ENCODE peak calls at places on chromosomes 2 and 18, in four cellular contexts. One of them, this sample, is unnamed. For H3K36me3 and H3K4me1, the result is how much of the 10 kb centered on the place peaks cover.

GRCh38 chr18:45171575-45172225 is 443.6 kb upstream of the SLC14A2 start:
- DNase-seq in spleen: no peak
- DNase-seq in uterus: peak
- DNase-seq in transverse colon: no peak
- DNase-seq in this sample: no peak

GRCh38 chr2:38013158-38013752 is 62.7 kb downstream of the CYP1B1 start:
- DNase-seq in spleen: no peak
- DNase-seq in uterus: no peak
- DNase-seq in transverse colon: no peak
- DNase-seq in this sample: no peak

GRCh38 chr2:112031473-112031872 is 23.6 kb upstream of the TMEM87B start:
- DNase-seq in spleen: no peak
- DNase-seq in uterus: peak
- DNase-seq in transverse colon: no peak
- DNase-seq in this sample: no peak

GRCh38 chr2:9982248-9982647 is 30.8 kb downstream of the GRHL1 start:
- DNase-seq in spleen: no peak
- DNase-seq in uterus: no peak
- DNase-seq in transverse colon: no peak
- DNase-seq in this sample: no peak

GRCh38 chr18:59604877-59605276 is 92.3 kb downstream of the CCBE1 start:
- DNase-seq in spleen: no peak
- DNase-seq in uterus: no peak
- DNase-seq in transverse colon: no peak
- DNase-seq in this sample: no peak

GRCh38 chr2:16508061-16508851 is 157.4 kb downstream of the CYRIA start:
- DNase-seq in spleen: no peak
- DNase-seq in uterus: no peak
- DNase-seq in transverse colon: peak
- DNase-seq in this sample: peak

GRCh38 chr2:42128731-42129486 is 40.2 kb upstream of the EML4 start:
- DNase-seq in spleen: no peak
- DNase-seq in uterus: no peak
- DNase-seq in transverse colon: no peak
- DNase-seq in this sample: no peak

GRCh38 chr2:230809677-230810251 is 55.0 kb upstream of the ITM2C start:
- DNase-seq in spleen: no peak
- DNase-seq in uterus: no peak
- DNase-seq in transverse colon: no peak
- DNase-seq in this sample: no peak

GRCh38 chr2:38632018-38632417 is 29.3 kb upstream of the HNRNPLL start:
- DNase-seq in spleen: no peak
- DNase-seq in uterus: no peak
- DNase-seq in transverse colon: no peak
- DNase-seq in this sample: no peak

GRCh38 chr2:204031056-204031455 is 94.5 kb downstream of the ICOS start:
- DNase-seq in spleen: no peak
- DNase-seq in uterus: no peak
- DNase-seq in transverse colon: no peak
- DNase-seq in this sample: no peak

GRCh38 chr2:212158081-212158480 is 380.5 kb downstream of the ERBB4 start:
- DNase-seq in spleen: no peak
- DNase-seq in uterus: no peak
- DNase-seq in transverse colon: no peak
- DNase-seq in this sample: no peak

GRCh38 chr2:74092236-74092635 is 55.5 kb downstream of the BOLA3 start:
- DNase-seq in spleen: no peak
- DNase-seq in uterus: no peak
- DNase-seq in transverse colon: no peak
- DNase-seq in this sample: no peak

GRCh38 chr2:234425923-234426603 is 70.8 kb downstream of the ARL4C start:
- DNase-seq in spleen: peak
- DNase-seq in uterus: no peak
- DNase-seq in transverse colon: peak
- DNase-seq in this sample: no peak

GRCh38 chr2:98188351-98189046 is 101.5 kb downstream of the VWA3B start:
- DNase-seq in spleen: no peak
- DNase-seq in uterus: no peak
- DNase-seq in transverse colon: no peak
- DNase-seq in this sample: no peak

GRCh38 chr2:163682695-163683094 is 53.1 kb downstream of the FIGN start:
- DNase-seq in spleen: no peak
- DNase-seq in uterus: no peak
- DNase-seq in transverse colon: no peak
- DNase-seq in this sample: no peak

GRCh38 chr2:11663427-11663826 is 6.6 kb downstream of the NTSR2 start:
- DNase-seq in spleen: no peak
- DNase-seq in uterus: no peak
- DNase-seq in transverse colon: no peak
- DNase-seq in this sample: no peak

GRCh38 chr18:76803814-76804213 is 18.5 kb upstream of the ZNF236 start:
- DNase-seq in spleen: no peak
- DNase-seq in uterus: peak
- DNase-seq in transverse colon: peak
- DNase-seq in this sample: no peak

GRCh38 chr2:111654829-111655228 is 229.2 kb downstream of the ANAPC1 start:
- DNase-seq in spleen: no peak
- DNase-seq in uterus: no peak
- DNase-seq in transverse colon: no peak
- DNase-seq in this sample: no peak

GRCh38 chr2:122519366-122519765 is 763.9 kb downstream of the TSN start:
- DNase-seq in spleen: no peak
- DNase-seq in uterus: no peak
- DNase-seq in transverse colon: no peak
- DNase-seq in this sample: no peak

GRCh38 chr2:151671198-151671597 is 63.1 kb downstream of the NEB start:
- DNase-seq in spleen: no peak
- DNase-seq in uterus: no peak
- DNase-seq in transverse colon: no peak
- DNase-seq in this sample: no peak

GRCh38 chr2:12613137-12613912 is 103.4 kb upstream of the TRIB2 start:
- DNase-seq in spleen: no peak
- DNase-seq in uterus: no peak
- DNase-seq in transverse colon: no peak
- DNase-seq in this sample: no peak

GRCh38 chr2:160087854-160088745 is 25.7 kb upstream of the PLA2R1 start:
- DNase-seq in spleen: no peak
- DNase-seq in uterus: no peak
- DNase-seq in transverse colon: no peak
- DNase-seq in this sample: no peak

GRCh38 chr2:85394976-85395375 is 15.2 kb downstream of the CAPG start:
- DNase-seq in spleen: peak
- DNase-seq in uterus: no peak
- DNase-seq in transverse colon: no peak
- DNase-seq in this sample: no peak

GRCh38 chr2:7697052-7697451 is 779.8 kb downstream of the RNF144A start:
- DNase-seq in spleen: no peak
- DNase-seq in uterus: no peak
- DNase-seq in transverse colon: no peak
- DNase-seq in this sample: no peak

GRCh38 chr2:62663443-62663842 is 42.1 kb upstream of the EHBP1 start:
- DNase-seq in spleen: no peak
- DNase-seq in uterus: no peak
- DNase-seq in transverse colon: no peak
- DNase-seq in this sample: no peak

GRCh38 chr2:26678026-26678425 is 14.5 kb upstream of the KCNK3 start:
- DNase-seq in spleen: no peak
- DNase-seq in uterus: no peak
- DNase-seq in transverse colon: no peak
- DNase-seq in this sample: no peak

GRCh38 chr18:63098014-63098981 is 221.3 kb downstream of the BCL2 start:
- DNase-seq in spleen: no peak
- DNase-seq in uterus: no peak
- DNase-seq in transverse colon: peak
- DNase-seq in this sample: no peak

GRCh38 chr18:49728542-49728941 is 84.8 kb downstream of the ACAA2 start:
- DNase-seq in spleen: no peak
- DNase-seq in uterus: no peak
- DNase-seq in transverse colon: peak
- DNase-seq in this sample: no peak

GRCh38 chr2:176132397-176133086 is 3.0 kb downstream of the HOXD8 start:
- DNase-seq in spleen: no peak
- DNase-seq in uterus: no peak
- DNase-seq in transverse colon: no peak
- DNase-seq in this sample: no peak

GRCh38 chr2:199019898-199020507 is 437.7 kb downstream of the SATB2 start:
- DNase-seq in spleen: no peak
- DNase-seq in uterus: no peak
- DNase-seq in transverse colon: no peak
- DNase-seq in this sample: no peak

GRCh38 chr2:222743263-222743865 is 71.9 kb downstream of the MOGAT1 start:
- DNase-seq in spleen: no peak
- DNase-seq in uterus: no peak
- DNase-seq in transverse colon: peak
- DNase-seq in this sample: no peak

GRCh38 chr2:28419003-28419704 is 26.5 kb downstream of the FOSL2 start:
- DNase-seq in spleen: no peak
- DNase-seq in uterus: no peak
- DNase-seq in transverse colon: peak
- DNase-seq in this sample: no peak

GRCh38 chr18:2855560-2856350 is 8.9 kb downstream of the EMILIN2 start:
- DNase-seq in spleen: no peak
- DNase-seq in uterus: no peak
- DNase-seq in transverse colon: no peak
- DNase-seq in this sample: no peak

GRCh38 chr18:2853926-2854664 is 7.3 kb downstream of the EMILIN2 start:
- DNase-seq in spleen: no peak
- DNase-seq in uterus: no peak
- DNase-seq in transverse colon: no peak
- DNase-seq in this sample: no peak

GRCh38 chr18:2854871-2855270 is 8.1 kb downstream of the EMILIN2 start:
- DNase-seq in spleen: no peak
- DNase-seq in uterus: peak
- DNase-seq in transverse colon: no peak
- DNase-seq in this sample: no peak

GRCh38 chr18:2851771-2852170 is 5.0 kb downstream of the EMILIN2 start:
- DNase-seq in spleen: no peak
- DNase-seq in uterus: no peak
- DNase-seq in transverse colon: no peak
- DNase-seq in this sample: no peak

DNA sequence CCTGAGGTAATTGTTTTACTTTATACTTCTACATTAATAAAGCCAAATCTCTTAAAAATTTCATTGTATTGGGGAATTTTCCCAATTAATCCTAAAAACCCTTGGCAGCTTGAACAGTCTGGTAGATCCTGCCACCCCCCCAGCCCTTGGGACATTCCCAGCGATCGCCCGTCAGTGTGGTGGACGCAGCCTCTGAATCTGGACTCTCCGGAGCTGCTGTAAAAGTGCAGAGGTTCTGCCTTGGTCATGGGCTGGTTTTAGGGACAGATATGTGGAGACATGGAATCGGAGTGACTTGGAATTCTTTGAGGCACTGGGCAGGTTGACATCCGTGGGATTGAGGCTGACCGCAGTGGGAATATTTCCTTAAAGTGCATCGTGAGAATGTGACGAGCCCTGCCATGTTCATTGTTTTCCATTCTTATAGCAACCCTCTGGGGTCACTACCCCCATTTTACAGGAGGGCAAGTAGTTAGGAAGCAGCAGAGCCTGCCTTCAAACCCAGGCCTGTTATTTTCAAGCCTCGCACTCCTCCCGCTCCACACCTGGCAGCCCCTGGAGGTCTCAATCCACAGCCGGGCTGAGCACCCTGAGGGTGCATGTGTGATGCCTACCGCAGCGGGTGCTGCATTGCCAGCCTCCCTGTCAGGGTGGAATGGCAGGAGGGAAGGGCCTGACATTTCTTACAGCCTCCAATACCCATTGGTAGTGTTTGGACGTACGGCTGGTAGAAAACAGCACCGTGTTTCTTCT is 6.5 kb downstream of the EMILIN2 start:
- DNase-seq in spleen: no peak
- DNase-seq in uterus: no peak
- DNase-seq in transverse colon: no peak
- DNase-seq in this sample: no peak
- H3K36me3 ChIP-seq in spleen: under half
- H3K36me3 ChIP-seq in uterus: under half
- H3K36me3 ChIP-seq in transverse colon: under half
- H3K36me3 ChIP-seq in this sample: under half

GRCh38 chr2:105337122-105338019 is at the start of gene C2orf49:
- DNase-seq in spleen: peak
- DNase-seq in uterus: peak
- DNase-seq in transverse colon: peak
- DNase-seq in this sample: peak
- TF ChIP-seq POLR2A in spleen: peak
- TF ChIP-seq POLR2A in uterus: no peak
- TF ChIP-seq POLR2A in transverse colon: peak
- TF ChIP-seq POLR2A in this sample: peak

DNA sequence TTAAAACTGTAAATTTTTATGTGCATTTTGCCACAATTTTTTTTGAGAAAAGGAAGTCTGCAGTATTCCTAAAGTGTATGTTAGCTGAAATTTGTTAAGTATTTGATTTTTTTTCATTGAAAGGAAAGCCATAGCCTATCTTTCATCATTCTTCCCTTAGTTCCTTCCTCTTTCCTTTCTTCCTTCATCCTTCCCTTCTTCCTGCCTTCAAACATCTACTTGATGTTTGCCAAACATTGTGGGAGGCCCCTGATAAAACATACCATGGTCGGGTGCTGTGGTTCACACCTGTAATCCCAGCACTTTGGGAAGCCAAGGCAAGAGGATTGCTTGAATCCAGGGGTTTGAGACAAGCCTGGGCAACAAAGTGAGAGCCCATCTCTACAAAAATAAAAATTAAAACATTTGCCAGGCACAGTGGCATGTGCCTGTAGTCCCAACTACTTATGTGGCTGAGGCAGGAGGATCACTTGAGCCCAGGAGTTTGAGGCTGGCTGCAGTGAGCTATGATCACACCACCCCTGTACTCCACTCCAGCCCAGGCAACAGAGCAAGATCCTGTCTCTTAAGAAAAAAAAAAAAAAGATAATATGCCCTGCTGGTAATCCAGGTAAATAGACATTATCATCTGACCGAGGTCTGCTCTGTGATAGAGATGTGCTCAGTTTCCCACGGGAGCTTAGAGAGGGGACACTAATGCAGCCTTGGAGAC is 278.4 kb upstream of the STON1 start:
- DNase-seq in spleen: no peak
- DNase-seq in uterus: no peak
- DNase-seq in transverse colon: no peak
- DNase-seq in this sample: no peak
- H3K4me1 ChIP-seq in spleen: half or more
- H3K4me1 ChIP-seq in uterus: under half
- H3K4me1 ChIP-seq in transverse colon: under half
- H3K4me1 ChIP-seq in this sample: under half

GRCh38 chr2:191404568-191404991 is 159.4 kb downstream of the MYO1B start:
- DNase-seq in spleen: no peak
- DNase-seq in uterus: no peak
- DNase-seq in transverse colon: no peak
- DNase-seq in this sample: no peak
- H3K36me3 ChIP-seq in spleen: under half
- H3K36me3 ChIP-seq in uterus: under half
- H3K36me3 ChIP-seq in transverse colon: under half
- H3K36me3 ChIP-seq in this sample: under half

This sample was measured in Peyer's patch.